ENCODE peak calls at places on chromosomes 6 and 20, in six cellular contexts. One of them, this sample, is unnamed.

GRCh38 chr6:7901056-7901455 is 9.5 kb downstream of the TXNDC5 start:
- ATAC-seq in IMR-90: no peak
- ATAC-seq in HepG2: no peak
- ATAC-seq in right cardiac atrium: no peak
- ATAC-seq in A549: no peak
- ATAC-seq in upper lobe of right lung: no peak
- ATAC-seq in this sample: no peak

GRCh38 chr6:90701146-90701781 is 114.4 kb upstream of the MAP3K7 start:
- ATAC-seq in upper lobe of right lung: no peak
- ATAC-seq in HepG2: peak; percentile 41
- ATAC-seq in right cardiac atrium: no peak
- ATAC-seq in A549: peak; percentile 30
- ATAC-seq in IMR-90: no peak
- ATAC-seq in this sample: no peak

GRCh38 chr6:159654483-159655098 is 38.5 kb downstream of the SOD2 start:
- ATAC-seq in upper lobe of right lung: peak; percentile 62
- ATAC-seq in A549: no peak
- ATAC-seq in IMR-90: peak; percentile 72
- ATAC-seq in HepG2: peak; percentile 51
- ATAC-seq in right cardiac atrium: no peak
- ATAC-seq in this sample: no peak

GRCh38 chr6:139344186-139344963 is 30.1 kb downstream of the CITED2 start:
- ATAC-seq in IMR-90: no peak
- ATAC-seq in HepG2: no peak
- ATAC-seq in upper lobe of right lung: no peak
- ATAC-seq in right cardiac atrium: no peak
- ATAC-seq in A549: no peak
- ATAC-seq in this sample: no peak

GRCh38 chr6:107735906-107736635 is 88.0 kb downstream of the SCML4 start:
- ATAC-seq in upper lobe of right lung: peak; percentile 42
- ATAC-seq in IMR-90: no peak
- ATAC-seq in A549: no peak
- ATAC-seq in right cardiac atrium: no peak
- ATAC-seq in HepG2: no peak
- ATAC-seq in this sample: no peak

GRCh38 chr6:136288566-136289326 is 900 bp downstream of the BCLAF1 start:
- ATAC-seq in upper lobe of right lung: peak; percentile 64
- ATAC-seq in HepG2: peak; percentile 78
- ATAC-seq in A549: peak; percentile 64
- ATAC-seq in right cardiac atrium: peak; percentile 56
- ATAC-seq in IMR-90: peak; percentile 60
- ATAC-seq in this sample: peak; percentile 55

GRCh38 chr6:82396964-82397761 is 33.5 kb downstream of the TPBG start:
- ATAC-seq in IMR-90: peak; percentile 76
- ATAC-seq in upper lobe of right lung: no peak
- ATAC-seq in A549: peak; percentile 91
- ATAC-seq in right cardiac atrium: no peak
- ATAC-seq in HepG2: no peak
- ATAC-seq in this sample: peak; percentile 61

GRCh38 chr6:132898376-132898775 is 84.0 kb downstream of the RPS12 start:
- ATAC-seq in right cardiac atrium: no peak
- ATAC-seq in upper lobe of right lung: no peak
- ATAC-seq in A549: no peak
- ATAC-seq in IMR-90: no peak
- ATAC-seq in HepG2: no peak
- ATAC-seq in this sample: no peak

GRCh38 chr6:21051777-21052176 is 517.5 kb downstream of the CDKAL1 start:
- ATAC-seq in upper lobe of right lung: no peak
- ATAC-seq in HepG2: no peak
- ATAC-seq in right cardiac atrium: no peak
- ATAC-seq in A549: no peak
- ATAC-seq in IMR-90: no peak
- ATAC-seq in this sample: no peak

GRCh38 chr20:22941550-22941949 is 93.6 kb upstream of the SSTR4 start:
- ATAC-seq in HepG2: no peak
- ATAC-seq in right cardiac atrium: peak; percentile 40
- ATAC-seq in IMR-90: no peak
- ATAC-seq in A549: no peak
- ATAC-seq in upper lobe of right lung: no peak
- ATAC-seq in this sample: no peak

GRCh38 chr6:168162366-168162765 is 83.4 kb upstream of the FRMD1 start:
- ATAC-seq in right cardiac atrium: no peak
- ATAC-seq in upper lobe of right lung: peak; percentile 63
- ATAC-seq in IMR-90: no peak
- ATAC-seq in A549: no peak
- ATAC-seq in HepG2: no peak
- ATAC-seq in this sample: no peak

GRCh38 chr6:4801491-4802118 is 25.4 kb downstream of the CDYL start:
- ATAC-seq in upper lobe of right lung: no peak
- ATAC-seq in A549: no peak
- ATAC-seq in right cardiac atrium: no peak
- ATAC-seq in IMR-90: no peak
- ATAC-seq in HepG2: peak; percentile 45
- ATAC-seq in this sample: no peak

GRCh38 chr6:169921853-169922779 is 170.7 kb downstream of the ERMARD start:
- ATAC-seq in IMR-90: no peak
- ATAC-seq in A549: no peak
- ATAC-seq in HepG2: peak; percentile 93
- ATAC-seq in right cardiac atrium: peak; percentile 33
- ATAC-seq in upper lobe of right lung: peak; percentile 16
- ATAC-seq in this sample: no peak

GRCh38 chr20:11108102-11108842 is 434.5 kb upstream of the JAG1 start:
- ATAC-seq in right cardiac atrium: peak; percentile 86
- ATAC-seq in HepG2: no peak
- ATAC-seq in IMR-90: no peak
- ATAC-seq in A549: no peak
- ATAC-seq in upper lobe of right lung: no peak
- ATAC-seq in this sample: no peak

GRCh38 chr20:33883164-33883563 is 72.0 kb downstream of the CHMP4B start:
- ATAC-seq in HepG2: peak; percentile 21
- ATAC-seq in right cardiac atrium: no peak
- ATAC-seq in A549: no peak
- ATAC-seq in IMR-90: no peak
- ATAC-seq in upper lobe of right lung: no peak
- ATAC-seq in this sample: no peak

GRCh38 chr6:8552023-8552422 is 116.7 kb upstream of the SLC35B3 start:
- ATAC-seq in A549: no peak
- ATAC-seq in right cardiac atrium: no peak
- ATAC-seq in IMR-90: no peak
- ATAC-seq in HepG2: no peak
- ATAC-seq in upper lobe of right lung: no peak
- ATAC-seq in this sample: no peak

GRCh38 chr20:21089421-21089820 is 16.7 kb downstream of the LINC00237 start:
- ATAC-seq in HepG2: no peak
- ATAC-seq in A549: no peak
- ATAC-seq in upper lobe of right lung: no peak
- ATAC-seq in IMR-90: no peak
- ATAC-seq in right cardiac atrium: no peak
- ATAC-seq in this sample: no peak

GRCh38 chr20:51562027-51562333 is 19.5 kb upstream of the NFATC2 start:
- ATAC-seq in HepG2: no peak
- ATAC-seq in right cardiac atrium: no peak
- ATAC-seq in IMR-90: peak; percentile 10
- ATAC-seq in upper lobe of right lung: no peak
- ATAC-seq in A549: no peak
- ATAC-seq in this sample: no peak

GRCh38 chr6:159904497-159904911 is 13.7 kb downstream of the MAS1 start:
- ATAC-seq in A549: no peak
- ATAC-seq in HepG2: no peak
- ATAC-seq in IMR-90: no peak
- ATAC-seq in upper lobe of right lung: no peak
- ATAC-seq in right cardiac atrium: no peak
- ATAC-seq in this sample: no peak

GRCh38 chr6:56668158-56668557 is 25.5 kb upstream of the DST start:
- ATAC-seq in A549: no peak
- ATAC-seq in upper lobe of right lung: no peak
- ATAC-seq in right cardiac atrium: no peak
- ATAC-seq in HepG2: no peak
- ATAC-seq in IMR-90: no peak
- ATAC-seq in this sample: no peak

GRCh38 chr20:34925981-34926380 is 29.6 kb downstream of the GSS start:
- ATAC-seq in right cardiac atrium: no peak
- ATAC-seq in HepG2: no peak
- ATAC-seq in IMR-90: no peak
- ATAC-seq in upper lobe of right lung: no peak
- ATAC-seq in A549: no peak
- ATAC-seq in this sample: no peak

GRCh38 chr6:139801571-139802321 is 427.3 kb upstream of the CITED2 start:
- ATAC-seq in IMR-90: peak; percentile 64
- ATAC-seq in upper lobe of right lung: no peak
- ATAC-seq in A549: no peak
- ATAC-seq in right cardiac atrium: no peak
- ATAC-seq in HepG2: no peak
- ATAC-seq in this sample: no peak

GRCh38 chr20:44166008-44166407 is 21.0 kb downstream of the JPH2 start:
- ATAC-seq in IMR-90: peak; percentile 68
- ATAC-seq in A549: peak; percentile 72
- ATAC-seq in HepG2: no peak
- ATAC-seq in right cardiac atrium: no peak
- ATAC-seq in upper lobe of right lung: no peak
- ATAC-seq in this sample: peak; percentile 31

GRCh38 chr20:44171775-44172571 is 15.0 kb downstream of the JPH2 start:
- ATAC-seq in IMR-90: no peak
- ATAC-seq in right cardiac atrium: no peak
- ATAC-seq in A549: no peak
- ATAC-seq in HepG2: no peak
- ATAC-seq in upper lobe of right lung: no peak
- ATAC-seq in this sample: no peak

GRCh38 chr20:44170796-44171410 is 16.1 kb downstream of the JPH2 start:
- ATAC-seq in right cardiac atrium: no peak
- ATAC-seq in IMR-90: no peak
- ATAC-seq in A549: no peak
- ATAC-seq in HepG2: no peak
- ATAC-seq in upper lobe of right lung: no peak
- ATAC-seq in this sample: no peak

GRCh38 chr20:44167736-44168135 is 19.3 kb downstream of the JPH2 start:
- ATAC-seq in IMR-90: no peak
- ATAC-seq in upper lobe of right lung: no peak
- ATAC-seq in right cardiac atrium: no peak
- ATAC-seq in A549: no peak
- ATAC-seq in HepG2: no peak
- ATAC-seq in this sample: no peak

DNA sequence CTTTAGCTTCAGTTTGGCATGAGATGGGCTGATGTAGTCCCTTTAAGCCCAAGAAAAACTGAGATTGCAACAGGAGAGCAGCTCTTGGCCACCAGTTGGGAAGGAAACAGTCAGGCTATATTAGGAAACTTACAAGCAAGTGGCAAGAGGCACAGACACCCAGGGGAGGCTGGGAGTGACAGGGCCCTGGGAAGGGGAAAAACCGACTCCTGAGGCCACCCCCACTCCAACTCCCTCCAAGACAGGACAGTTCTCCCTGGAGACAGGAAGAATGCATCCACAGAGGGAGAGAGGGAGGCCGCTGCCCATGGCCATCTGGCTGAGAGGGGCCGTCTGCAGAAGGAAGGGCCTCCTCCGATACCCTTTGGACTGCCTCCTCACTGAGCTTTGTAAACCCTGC is 20.5 kb downstream of the JPH2 start:
- ATAC-seq in upper lobe of right lung: peak; percentile 50
- ATAC-seq in A549: peak; percentile 75
- ATAC-seq in IMR-90: peak; percentile 74
- ATAC-seq in HepG2: peak; percentile 58
- ATAC-seq in right cardiac atrium: peak; percentile 90
- ATAC-seq in this sample: peak; percentile 80
- H3K4me1 ChIP-seq in upper lobe of right lung: no peaks in the 10 kb centered on the region
- H3K4me1 ChIP-seq in A549: peaks cover 38% of the 10 kb centered on the region
- H3K4me1 ChIP-seq in IMR-90: peaks cover 10% of the 10 kb centered on the region
- H3K4me1 ChIP-seq in HepG2: no peaks in the 10 kb centered on the region
- H3K4me1 ChIP-seq in right cardiac atrium: peaks cover 9% of the 10 kb centered on the region
- H3K4me1 ChIP-seq in this sample: peaks cover 82% of the 10 kb centered on the region

DNA sequence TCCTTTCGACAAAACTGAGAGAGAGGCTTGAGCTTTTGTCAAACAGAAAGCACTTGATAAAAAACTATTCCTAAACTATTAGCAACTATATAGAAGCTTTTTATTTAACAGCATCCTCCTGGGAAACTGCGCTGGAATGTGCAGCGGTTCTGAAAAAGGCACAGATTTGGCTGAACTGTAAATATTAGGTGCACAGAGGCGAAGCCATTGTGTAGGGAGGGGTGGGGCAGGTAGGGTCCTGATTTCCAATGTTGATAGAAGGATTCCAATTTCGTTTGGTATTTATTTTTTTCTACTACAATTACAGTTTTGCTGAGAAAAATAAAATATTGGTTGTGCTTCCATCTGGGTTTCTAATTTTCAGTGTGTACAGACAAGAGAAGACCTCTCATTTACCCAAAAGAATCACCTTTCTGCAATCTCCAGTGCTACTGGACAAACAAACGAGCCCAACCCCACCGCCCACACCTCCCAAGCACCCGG is 688 bp upstream of the SH3BGRL2 start:
- ATAC-seq in IMR-90: no peak
- ATAC-seq in A549: no peak
- ATAC-seq in HepG2: peak; percentile 26
- ATAC-seq in upper lobe of right lung: no peak
- ATAC-seq in right cardiac atrium: no peak
- ATAC-seq in this sample: no peak
- H3K4me3 ChIP-seq in IMR-90: peak overlapping the region; percentile 78
- H3K4me3 ChIP-seq in A549: peak overlapping the region; percentile 72
- H3K4me3 ChIP-seq in HepG2: peak overlapping the region; percentile 81
- H3K4me3 ChIP-seq in upper lobe of right lung: peak overlapping the region; percentile 73
- H3K4me3 ChIP-seq in right cardiac atrium: peak overlapping the region; percentile 83
- H3K4me3 ChIP-seq in this sample: peak overlapping the region; percentile 78

GRCh38 chr6:39213195-39213920 is 15.9 kb downstream of the KCNK5 start:
- ATAC-seq in upper lobe of right lung: no peak
- ATAC-seq in right cardiac atrium: no peak
- ATAC-seq in HepG2: no peak
- ATAC-seq in IMR-90: no peak
- ATAC-seq in A549: no peak
- ATAC-seq in this sample: no peak
- H3K4me1 ChIP-seq in upper lobe of right lung: peaks cover 69% of the 10 kb centered on the region
- H3K4me1 ChIP-seq in right cardiac atrium: no peaks in the 10 kb centered on the region
- H3K4me1 ChIP-seq in HepG2: no peaks in the 10 kb centered on the region
- H3K4me1 ChIP-seq in IMR-90: no peaks in the 10 kb centered on the region
- H3K4me1 ChIP-seq in A549: peaks cover 77% of the 10 kb centered on the region
- H3K4me1 ChIP-seq in this sample: peaks cover 21% of the 10 kb centered on the region

GRCh38 chr6:79334674-79335073 is 100.2 kb upstream of the HMGN3 start:
- ATAC-seq in upper lobe of right lung: no peak
- ATAC-seq in right cardiac atrium: no peak
- ATAC-seq in IMR-90: no peak
- ATAC-seq in A549: no peak
- ATAC-seq in HepG2: no peak
- ATAC-seq in this sample: no peak

GRCh38 chr6:79335133-79335674 is 100.7 kb upstream of the HMGN3 start:
- ATAC-seq in upper lobe of right lung: peak; percentile 79
- ATAC-seq in HepG2: no peak
- ATAC-seq in right cardiac atrium: no peak
- ATAC-seq in A549: no peak
- ATAC-seq in IMR-90: no peak
- ATAC-seq in this sample: no peak

DNA sequence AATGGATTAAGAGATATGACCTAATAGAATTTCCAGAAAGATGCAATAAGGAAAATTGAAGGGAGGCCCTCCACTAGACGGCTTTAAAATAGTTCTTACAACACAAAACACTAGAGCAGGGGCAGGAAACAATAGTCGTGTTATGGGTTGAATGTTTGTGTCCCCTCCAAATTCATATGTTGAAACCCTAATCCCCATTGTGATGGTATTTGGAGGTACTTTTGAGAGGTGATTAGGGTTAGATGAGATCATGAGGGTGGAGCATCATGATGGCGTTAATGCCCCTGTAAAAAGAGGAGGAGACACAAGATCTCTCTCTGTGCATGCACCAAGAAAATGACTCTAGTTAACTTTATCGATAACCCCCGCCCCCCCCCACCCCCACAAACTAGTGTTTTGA is 104.0 kb upstream of the HMGN3 start:
- ATAC-seq in HepG2: no peak
- ATAC-seq in upper lobe of right lung: no peak
- ATAC-seq in IMR-90: no peak
- ATAC-seq in right cardiac atrium: no peak
- ATAC-seq in A549: no peak
- ATAC-seq in this sample: no peak
- H3K4me3 ChIP-seq in HepG2: no peak overlapping the region
- H3K4me3 ChIP-seq in upper lobe of right lung: no peak overlapping the region
- H3K4me3 ChIP-seq in IMR-90: no peak overlapping the region
- H3K4me3 ChIP-seq in right cardiac atrium: no peak overlapping the region
- H3K4me3 ChIP-seq in A549: no peak overlapping the region
- H3K4me3 ChIP-seq in this sample: no peak overlapping the region

This sample was measured in gastroesophageal sphincter.